ENCODE peak calls at places on chromosomes 3 and 15, in six cellular contexts. B is neural crest cell; X is activated naive CD8-positive, alpha-beta T cell treated with anti-CD3 and anti-CD28 coated beads, Interleukin-2, amount 50 U/mL, for 24 hours; T is germinal center; H is effector CD4-positive, alpha-beta T cell; E is cardiac fibroblast. Z is an unnamed sample.

GRCh38 chr3:157128771-157129671 is 30.9 kb downstream of the CCNL1 start:
- DNase-seq in B (no peak), X (peak; percentile 52), T (peak; percentile 14), H (no peak), E (peak; percentile 79), Z (peak; percentile 49)

GRCh38 chr3:42654331-42655201 is 1.1 kb downstream of the ZBTB47 start:
- DNase-seq in B (peak; percentile 39), X (no peak), T (peak; percentile 31), H (no peak), E (peak; percentile 62), Z (peak; percentile 78)

GRCh38 chr3:123104550-123104949 is 37.7 kb downstream of the PDIA5 start:
- DNase-seq in B (no peak), X (no peak), T (no peak), H (no peak), E (peak; percentile 62), Z (no peak)

GRCh38 chr3:24287728-24288450 is 206.8 kb downstream of the THRB start:
- DNase-seq in B (no peak), X (no peak), T (no peak), H (no peak), E (peak; percentile 16), Z (no peak)

GRCh38 chr3:30346927-30347320 is 259.5 kb upstream of the TGFBR2 start:
- DNase-seq in B (no peak), X (no peak), T (no peak), H (no peak), E (no peak), Z (no peak)

GRCh38 chr3:172281884-172282283 is 166.4 kb downstream of the GHSR start:
- DNase-seq in B (no peak), X (no peak), T (no peak), H (no peak), E (no peak), Z (no peak)

GRCh38 chr3:135629696-135630408 is 335.7 kb upstream of the PPP2R3A start:
- DNase-seq in B (no peak), X (no peak), T (no peak), H (no peak), E (no peak), Z (no peak)

GRCh38 chr3:72354486-72354885 is 493.8 kb downstream of the SHQ1 start:
- DNase-seq in B (no peak), X (no peak), T (no peak), H (no peak), E (no peak), Z (no peak)

GRCh38 chr3:10334042-10334441 is 13.1 kb upstream of the SEC13 start:
- DNase-seq in B (no peak), X (no peak), T (no peak), H (no peak), E (no peak), Z (no peak)

GRCh38 chr15:35669457-35670045 is 123.6 kb upstream of the DPH6 start:
- DNase-seq in B (no peak), X (no peak), T (no peak), H (no peak), E (no peak), Z (no peak)

GRCh38 chr3:53478166-53478830 is 16.1 kb upstream of the CACNA1D start:
- DNase-seq in B (no peak), X (no peak), T (no peak), H (no peak), E (no peak), Z (peak; percentile 10)

GRCh38 chr3:70982274-70982673 is 601.3 kb downstream of the FOXP1 start:
- DNase-seq in B (no peak), X (no peak), T (no peak), H (no peak), E (peak; percentile 49), Z (no peak)

GRCh38 chr3:8413337-8413926 is 88.2 kb upstream of the LMCD1 start:
- DNase-seq in B (no peak), X (no peak), T (no peak), H (no peak), E (no peak), Z (no peak)

GRCh38 chr3:18295171-18295920 is 129.8 kb downstream of the SATB1 start:
- DNase-seq in B (no peak), X (peak; percentile 38), T (peak; percentile 65), H (no peak), E (peak; percentile 55), Z (no peak)

GRCh38 chr15:74783808-74784175 is 1.9 kb downstream of the CSK start:
- DNase-seq in B (no peak), X (no peak), T (no peak), H (no peak), E (no peak), Z (no peak)

GRCh38 chr15:85950101-85950500 is 129.6 kb upstream of the AGBL1 start:
- DNase-seq in B (no peak), X (no peak), T (peak; percentile 31), H (no peak), E (no peak), Z (no peak)

GRCh38 chr3:177713921-177714900 is 516.9 kb upstream of the TBL1XR1 start:
- DNase-seq in B (no peak), X (no peak), T (no peak), H (no peak), E (no peak), Z (peak; percentile 58)